ENCODE peak calls at places on chromosomes 7 and 10, in eight cellular contexts. E is naive B cell, P is amygdala, N is memory B cell, U is WTC11, R is esophagus muscularis mucosa, W is thoracic aorta, S is NB4. O is an unnamed sample.

GRCh38 chr10:20202337-20202736 is 386.1 kb downstream of the PLXDC2 start:
- DNase-seq in E (no peak), P (no peak), N (no peak), U (no peak), R (no peak), W (no peak), S (peak; percentile 3), O (no peak)

GRCh38 chr7:128904381-128905197 is 5.9 kb downstream of the KCP start:
- DNase-seq in E (peak; percentile 71), P (no peak), N (peak; percentile 70), U (no peak), R (no peak), W (no peak), S (peak; percentile 79), O (no peak)

GRCh38 chr7:28349637-28350036 is 62.7 kb upstream of the CREB5 start:
- DNase-seq in E (no peak), P (no peak), N (no peak), U (no peak), R (no peak), W (no peak), S (no peak), O (no peak)

GRCh38 chr7:5429253-5429856 is 5.7 kb upstream of the TNRC18 start:
- DNase-seq in E (peak; percentile 7), P (no peak), N (peak; percentile 11), U (peak; percentile 70), R (no peak), W (no peak), S (peak; percentile 88), O (peak; percentile 65)

GRCh38 chr10:6958254-6958653 is 378.2 kb upstream of the PRKCQ start:
- DNase-seq in E (no peak), P (no peak), N (no peak), U (no peak), R (no peak), W (no peak), S (peak; percentile 70), O (no peak)

GRCh38 chr10:104416851-104417250 is 63.2 kb downstream of the CFAP58 start:
- DNase-seq in E (no peak), P (no peak), N (no peak), U (no peak), R (no peak), W (no peak), S (no peak), O (no peak)

GRCh38 chr7:98399903-98400537 is 870 bp downstream of the BAIAP2L1 start:
- DNase-seq in E (no peak), P (no peak), N (no peak), U (peak; percentile 48), R (no peak), W (no peak), S (no peak), O (peak; percentile 50)

GRCh38 chr7:27204851-27205322 is 5.0 kb upstream of the HOXA13 start:
- DNase-seq in E (no peak), P (no peak), N (no peak), U (no peak), R (no peak), W (no peak), S (no peak), O (peak; percentile 60)

GRCh38 chr7:98294798-98295382 is 13.4 kb downstream of the BRI3 start:
- DNase-seq in E (peak; percentile 49), P (no peak), N (peak; percentile 52), U (peak; percentile 87), R (no peak), W (no peak), S (peak; percentile 75), O (peak; percentile 82)

GRCh38 chr7:132258231-132258630 is 318.0 kb downstream of the PLXNA4 start:
- DNase-seq in E (no peak), P (no peak), N (no peak), U (no peak), R (no peak), W (no peak), S (no peak), O (no peak)

GRCh38 chr10:29268011-29268410 is 20.9 kb upstream of the LYZL1 start:
- DNase-seq in E (no peak), P (no peak), N (no peak), U (no peak), R (no peak), W (no peak), S (no peak), O (no peak)

GRCh38 chr7:108211382-108212201 is 81.4 kb upstream of the LAMB4 start:
- DNase-seq in E (no peak), P (no peak), N (no peak), U (peak; percentile 44), R (no peak), W (no peak), S (peak; percentile 79), O (no peak)

GRCh38 chr7:137345799-137346449 is 2.4 kb upstream of the PTN start:
- DNase-seq in E (no peak), P (no peak), N (no peak), U (no peak), R (no peak), W (no peak), S (no peak), O (no peak)

GRCh38 chr7:66920769-66921395 is at the start of gene TMEM248:
- DNase-seq in E (peak; percentile 92), P (peak; percentile 64), N (peak; percentile 87), U (peak; percentile 66), R (peak; percentile 96), W (peak; percentile 66), S (peak; percentile 98), O (peak; percentile 81)